ENCODE peak calls at places on chromosomes 4 and X, in four cellular contexts. One of them, this sample, is unnamed.

GRCh38 chr4:163378661-163379060 is 35.0 kb downstream of the NPY5R start:
- DNase-seq in neural progenitor cell: no peak
- DNase-seq in stomach: no peak
- DNase-seq in left ventricle myocardium inferior: no peak
- DNase-seq in this sample: no peak

GRCh38 chr4:1010522-1011021 is 854 bp upstream of the FGFRL1 start:
- DNase-seq in neural progenitor cell: peak
- DNase-seq in stomach: peak
- DNase-seq in left ventricle myocardium inferior: peak
- DNase-seq in this sample: peak

GRCh38 chr4:42703776-42704175 is 46.9 kb upstream of the ATP8A1 start:
- DNase-seq in neural progenitor cell: no peak
- DNase-seq in stomach: no peak
- DNase-seq in left ventricle myocardium inferior: no peak
- DNase-seq in this sample: no peak

GRCh38 chr4:140012688-140013087 is 141.3 kb downstream of the MAML3 start:
- DNase-seq in neural progenitor cell: peak
- DNase-seq in stomach: peak
- DNase-seq in left ventricle myocardium inferior: peak
- DNase-seq in this sample: peak

GRCh38 chr4:10639100-10639499 is 45.5 kb downstream of the CLNK start:
- DNase-seq in neural progenitor cell: peak
- DNase-seq in stomach: no peak
- DNase-seq in left ventricle myocardium inferior: no peak
- DNase-seq in this sample: no peak

GRCh38 chr4:147749811-147750321 is 18.0 kb downstream of the ARHGAP10 start:
- DNase-seq in neural progenitor cell: peak
- DNase-seq in stomach: no peak
- DNase-seq in left ventricle myocardium inferior: no peak
- DNase-seq in this sample: no peak

GRCh38 chr4:92634891-92635290 is 331.1 kb downstream of the GRID2 start:
- DNase-seq in neural progenitor cell: no peak
- DNase-seq in stomach: no peak
- DNase-seq in left ventricle myocardium inferior: no peak
- DNase-seq in this sample: no peak

GRCh38 chrX:331145-331771 is 12.7 kb upstream of the GTPBP6 start:
- DNase-seq in neural progenitor cell: peak
- DNase-seq in stomach: no peak
- DNase-seq in left ventricle myocardium inferior: peak
- DNase-seq in this sample: no peak

GRCh38 chr4:98068495-98068894 is 74.8 kb downstream of the STPG2 start:
- DNase-seq in neural progenitor cell: no peak
- DNase-seq in stomach: no peak
- DNase-seq in left ventricle myocardium inferior: no peak
- DNase-seq in this sample: no peak

GRCh38 chr4:17493629-17494028 is 18.3 kb downstream of the QDPR start:
- DNase-seq in neural progenitor cell: no peak
- DNase-seq in stomach: no peak
- DNase-seq in left ventricle myocardium inferior: no peak
- DNase-seq in this sample: no peak

GRCh38 chrX:126900937-126901336 is 81.4 kb downstream of the PRR32 start:
- DNase-seq in neural progenitor cell: no peak
- DNase-seq in stomach: no peak
- DNase-seq in left ventricle myocardium inferior: peak
- DNase-seq in this sample: no peak

GRCh38 chr4:8414377-8414776 is 26.1 kb downstream of the ACOX3 start:
- DNase-seq in neural progenitor cell: no peak
- DNase-seq in stomach: no peak
- DNase-seq in left ventricle myocardium inferior: no peak
- DNase-seq in this sample: no peak

GRCh38 chr4:124230268-124230667 is 482.3 kb downstream of the ANKRD50 start:
- DNase-seq in neural progenitor cell: no peak
- DNase-seq in stomach: no peak
- DNase-seq in left ventricle myocardium inferior: no peak
- DNase-seq in this sample: no peak

GRCh38 chr4:81221303-81222081 is 6.5 kb upstream of the PRKG2 start:
- DNase-seq in neural progenitor cell: no peak
- DNase-seq in stomach: no peak
- DNase-seq in left ventricle myocardium inferior: no peak
- DNase-seq in this sample: no peak

GRCh38 chr4:80732010-80732409 is 298.5 kb upstream of the BMP3 start:
- DNase-seq in neural progenitor cell: no peak
- DNase-seq in stomach: no peak
- DNase-seq in left ventricle myocardium inferior: no peak
- DNase-seq in this sample: no peak

GRCh38 chrX:134732676-134733075 is 74.4 kb upstream of the PLAC1 start:
- DNase-seq in neural progenitor cell: no peak
- DNase-seq in stomach: no peak
- DNase-seq in left ventricle myocardium inferior: no peak
- DNase-seq in this sample: no peak

GRCh38 chr4:33658971-33659370 is 2585.3 kb downstream of the ARAP2 start:
- DNase-seq in neural progenitor cell: no peak
- DNase-seq in stomach: no peak
- DNase-seq in left ventricle myocardium inferior: no peak
- DNase-seq in this sample: no peak

GRCh38 chr4:30717208-30718020 is 2.8 kb upstream of the PCDH7 start:
- DNase-seq in neural progenitor cell: peak
- DNase-seq in stomach: peak
- DNase-seq in left ventricle myocardium inferior: peak
- DNase-seq in this sample: no peak

GRCh38 chr4:159764343-159764952 is 661.6 kb downstream of the RAPGEF2 start:
- DNase-seq in neural progenitor cell: peak
- DNase-seq in stomach: no peak
- DNase-seq in left ventricle myocardium inferior: no peak
- DNase-seq in this sample: no peak

GRCh38 chr4:101953949-101954348 is 163.4 kb downstream of the BANK1 start:
- DNase-seq in neural progenitor cell: peak
- DNase-seq in stomach: no peak
- DNase-seq in left ventricle myocardium inferior: no peak
- DNase-seq in this sample: no peak

GRCh38 chrX:108736509-108737479 is at the start of gene IRS4:
- DNase-seq in neural progenitor cell: peak
- DNase-seq in stomach: no peak
- DNase-seq in left ventricle myocardium inferior: no peak
- DNase-seq in this sample: no peak

GRCh38 chr4:28436191-28437080 is 1575.8 kb downstream of the STIM2 start:
- DNase-seq in neural progenitor cell: no peak
- DNase-seq in stomach: no peak
- DNase-seq in left ventricle myocardium inferior: no peak
- DNase-seq in this sample: no peak

GRCh38 chrX:25344191-25344936 is 328.6 kb upstream of the ARX start:
- DNase-seq in neural progenitor cell: peak
- DNase-seq in stomach: no peak
- DNase-seq in left ventricle myocardium inferior: no peak
- DNase-seq in this sample: no peak

GRCh38 chrX:110133735-110134370 is 130.9 kb downstream of the TMEM164 start:
- DNase-seq in neural progenitor cell: no peak
- DNase-seq in stomach: no peak
- DNase-seq in left ventricle myocardium inferior: no peak
- DNase-seq in this sample: no peak

GRCh38 chr4:83536649-83537352 is 893 bp downstream of the GPAT3 start:
- DNase-seq in neural progenitor cell: peak
- DNase-seq in stomach: no peak
- DNase-seq in left ventricle myocardium inferior: no peak
- DNase-seq in this sample: no peak

GRCh38 chrX:101362116-101362515 is 13.6 kb upstream of the TIMM8A start:
- DNase-seq in neural progenitor cell: no peak
- DNase-seq in stomach: no peak
- DNase-seq in left ventricle myocardium inferior: no peak
- DNase-seq in this sample: no peak

GRCh38 chr4:125316781-125317525 is 2.2 kb downstream of the FAT4 start:
- DNase-seq in neural progenitor cell: peak
- DNase-seq in stomach: peak
- DNase-seq in left ventricle myocardium inferior: peak
- DNase-seq in this sample: peak

GRCh38 chr4:175511861-175512260 is 300.2 kb downstream of the GPM6A start:
- DNase-seq in neural progenitor cell: no peak
- DNase-seq in stomach: no peak
- DNase-seq in left ventricle myocardium inferior: no peak
- DNase-seq in this sample: no peak

GRCh38 chr4:66911898-66912297 is 633.4 kb downstream of the CENPC start:
- DNase-seq in neural progenitor cell: no peak
- DNase-seq in stomach: no peak
- DNase-seq in left ventricle myocardium inferior: no peak
- DNase-seq in this sample: no peak

GRCh38 chr4:98653890-98654867 is 4.2 kb downstream of the TSPAN5 start:
- DNase-seq in neural progenitor cell: no peak
- DNase-seq in stomach: no peak
- DNase-seq in left ventricle myocardium inferior: no peak
- DNase-seq in this sample: no peak

GRCh38 chrX:68428431-68428830 is 4.9 kb downstream of the OPHN1 start:
- DNase-seq in neural progenitor cell: no peak
- DNase-seq in stomach: no peak
- DNase-seq in left ventricle myocardium inferior: no peak
- DNase-seq in this sample: no peak

GRCh38 chr4:47577779-47578553 is 92.9 kb downstream of the ATP10D start:
- DNase-seq in neural progenitor cell: no peak
- DNase-seq in stomach: no peak
- DNase-seq in left ventricle myocardium inferior: no peak
- DNase-seq in this sample: no peak

GRCh38 chrX:121160987-121161386 is 113.6 kb downstream of the GLUD2 start:
- DNase-seq in neural progenitor cell: no peak
- DNase-seq in stomach: no peak
- DNase-seq in left ventricle myocardium inferior: no peak
- DNase-seq in this sample: no peak

GRCh38 chr4:104494822-104495559 is at the start of gene CXXC4:
- DNase-seq in neural progenitor cell: peak
- DNase-seq in stomach: peak
- DNase-seq in left ventricle myocardium inferior: peak
- DNase-seq in this sample: peak

GRCh38 chrX:19883878-19884277 is 3.5 kb downstream of the SH3KBP1 start:
- DNase-seq in neural progenitor cell: no peak
- DNase-seq in stomach: no peak
- DNase-seq in left ventricle myocardium inferior: no peak
- DNase-seq in this sample: peak

GRCh38 chr4:25031077-25031606 is 396 bp upstream of the LGI2 start:
- DNase-seq in neural progenitor cell: peak
- DNase-seq in stomach: no peak
- DNase-seq in left ventricle myocardium inferior: peak
- DNase-seq in this sample: no peak

GRCh38 chr4:41538887-41539498 is 1.0 kb downstream of the LIMCH1 start:
- DNase-seq in neural progenitor cell: no peak
- DNase-seq in stomach: no peak
- DNase-seq in left ventricle myocardium inferior: peak
- DNase-seq in this sample: no peak

GRCh38 chrX:76398970-76399369 is 28.5 kb upstream of the MAGEE1 start:
- DNase-seq in neural progenitor cell: no peak
- DNase-seq in stomach: no peak
- DNase-seq in left ventricle myocardium inferior: no peak
- DNase-seq in this sample: no peak

DNA sequence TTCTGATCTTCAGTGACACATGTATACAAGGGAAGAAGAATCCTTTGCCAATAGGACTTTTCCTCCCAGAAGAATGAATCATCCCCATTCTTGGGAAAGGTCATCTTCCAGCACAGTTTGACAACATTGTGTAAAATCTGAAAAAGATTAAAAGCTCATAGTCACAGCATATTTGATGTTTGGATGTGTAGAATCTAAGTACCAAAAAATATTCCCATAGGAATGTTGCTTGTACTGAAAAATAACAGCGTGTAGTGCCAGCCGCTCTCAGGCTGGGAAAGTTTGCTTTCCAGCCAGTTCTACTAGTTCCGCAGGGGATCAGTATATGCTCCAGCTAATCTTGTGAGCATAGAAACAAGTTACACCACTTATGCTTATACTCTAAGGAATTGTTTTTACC is 74.7 kb upstream of the IL13RA1 start:
- DNase-seq in neural progenitor cell: no peak
- DNase-seq in stomach: peak
- DNase-seq in left ventricle myocardium inferior: no peak
- DNase-seq in this sample: no peak
- H3K4me3 ChIP-seq in neural progenitor cell: no peak
- H3K4me3 ChIP-seq in stomach: no peak
- H3K4me3 ChIP-seq in left ventricle myocardium inferior: no peak
- H3K4me3 ChIP-seq in this sample: no peak

DNA sequence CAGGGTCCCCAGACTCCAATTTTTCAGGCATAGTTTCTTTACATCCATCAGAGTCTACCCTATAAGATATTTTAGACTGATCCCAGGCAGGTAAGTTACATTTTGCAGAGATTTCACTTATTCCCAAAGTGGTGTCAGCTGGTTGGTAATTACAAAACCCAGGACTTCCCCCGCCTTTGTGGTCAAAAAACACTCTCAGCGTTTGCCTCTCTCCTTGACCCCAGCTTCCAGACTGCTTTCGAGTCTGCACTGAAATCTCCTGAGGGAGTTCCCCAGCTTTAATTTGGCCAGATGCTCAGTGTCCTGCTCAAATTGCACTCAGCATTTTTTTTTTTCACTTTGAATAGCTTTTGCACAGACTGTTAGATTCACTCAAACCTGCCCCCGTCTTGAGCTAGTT is 11.2 kb upstream of the AMOT start:
- DNase-seq in neural progenitor cell: no peak
- DNase-seq in stomach: no peak
- DNase-seq in left ventricle myocardium inferior: no peak
- DNase-seq in this sample: no peak
- H3K27ac ChIP-seq in neural progenitor cell: no peak
- H3K27ac ChIP-seq in stomach: no peak
- H3K27ac ChIP-seq in left ventricle myocardium inferior: no peak
- H3K27ac ChIP-seq in this sample: no peak

GRCh38 chr4:100895572-100896197 is 377.9 kb upstream of the EMCN start:
- DNase-seq in neural progenitor cell: no peak
- DNase-seq in stomach: no peak
- DNase-seq in left ventricle myocardium inferior: no peak
- DNase-seq in this sample: no peak
- H3K4me3 ChIP-seq in neural progenitor cell: no peak
- H3K4me3 ChIP-seq in stomach: no peak
- H3K4me3 ChIP-seq in left ventricle myocardium inferior: peak
- H3K4me3 ChIP-seq in this sample: peak

DNA sequence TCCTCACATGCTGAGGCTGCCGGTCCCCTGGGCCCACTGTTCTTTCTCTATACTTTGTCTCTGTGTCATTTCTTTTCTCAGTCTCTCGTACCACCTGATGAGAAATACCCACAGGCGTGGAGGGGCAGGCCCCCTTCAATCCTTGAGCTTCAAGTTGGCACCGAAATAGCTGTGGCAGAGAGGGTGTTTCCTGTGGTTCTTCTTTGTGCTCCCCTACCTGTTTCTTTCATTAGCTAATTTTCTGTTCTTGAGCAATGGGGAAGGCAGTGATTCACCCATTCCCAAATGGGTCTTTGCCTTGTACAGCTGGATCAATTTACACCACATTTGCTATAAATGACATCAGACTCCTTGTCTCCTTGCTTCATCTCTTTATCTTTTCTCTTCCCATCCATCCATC is 2.1 kb upstream of the CYSLTR1 start:
- DNase-seq in neural progenitor cell: no peak
- DNase-seq in stomach: no peak
- DNase-seq in left ventricle myocardium inferior: no peak
- DNase-seq in this sample: no peak
- H3K27ac ChIP-seq in neural progenitor cell: no peak
- H3K27ac ChIP-seq in stomach: no peak
- H3K27ac ChIP-seq in left ventricle myocardium inferior: no peak
- H3K27ac ChIP-seq in this sample: no peak

GRCh38 chr4:39700500-39700899 is 2.6 kb downstream of the UBE2K start:
- DNase-seq in neural progenitor cell: no peak
- DNase-seq in stomach: no peak
- DNase-seq in left ventricle myocardium inferior: no peak
- DNase-seq in this sample: no peak
- H3K4me3 ChIP-seq in neural progenitor cell: peak
- H3K4me3 ChIP-seq in stomach: no peak
- H3K4me3 ChIP-seq in left ventricle myocardium inferior: peak
- H3K4me3 ChIP-seq in this sample: no peak